ENCODE peak calls at places on chromosome 17, in six cellular contexts. U is GM12892, K is H1, C is GM12878, L is HepG2, T is K562. S is an unnamed sample.

GRCh38 chr17:60729854-60730253 is 52.2 kb downstream of the BCAS3 start:
- DNase-seq in U (no peak), K (no peak), C (no peak), L (peak; percentile 94), T (no peak), S (no peak)

GRCh38 chr17:9918804-9919352 is 13.8 kb upstream of the RCVRN start:
- DNase-seq in U (no peak), K (no peak), C (no peak), L (no peak), T (no peak), S (no peak)

GRCh38 chr17:66580601-66581385 is 254.1 kb upstream of the CACNG5 start:
- DNase-seq in U (no peak), K (no peak), C (no peak), L (no peak), T (peak; percentile 17), S (no peak)

GRCh38 chr17:28956861-28957260 is 5.5 kb upstream of the PHF12 start:
- DNase-seq in U (no peak), K (no peak), C (no peak), L (no peak), T (no peak), S (no peak)

GRCh38 chr17:53627511-53627910 is 195.2 kb upstream of the KIF2B start:
- DNase-seq in U (no peak), K (no peak), C (no peak), L (no peak), T (no peak), S (no peak)

GRCh38 chr17:60139438-60140285 is 10.1 kb upstream of the CA4 start:
- DNase-seq in U (no peak), K (no peak), C (no peak), L (peak; percentile 47), T (peak; percentile 84), S (no peak)

GRCh38 chr17:2892305-2892971 is 96.2 kb downstream of the RAP1GAP2 start:
- DNase-seq in U (no peak), K (no peak), C (no peak), L (peak; percentile 70), T (no peak), S (no peak)

GRCh38 chr17:43861960-43862359 is 15.0 kb downstream of the CD300LG start:
- DNase-seq in U (no peak), K (no peak), C (no peak), L (no peak), T (no peak), S (no peak)

GRCh38 chr17:5822281-5823060 is 238.2 kb upstream of the NLRP1 start:
- DNase-seq in U (no peak), K (no peak), C (no peak), L (no peak), T (no peak), S (no peak)

GRCh38 chr17:13476722-13477121 is 125.0 kb downstream of the HS3ST3A1 start:
- DNase-seq in U (no peak), K (no peak), C (no peak), L (no peak), T (no peak), S (no peak)

GRCh38 chr17:35849469-35850348 is 19.0 kb downstream of the HEATR9 start:
- DNase-seq in U (peak; percentile 28), K (peak; percentile 31), C (peak; percentile 20), L (peak; percentile 64), T (peak; percentile 52), S (peak; percentile 30)

GRCh38 chr17:28404812-28405570 is 1.0 kb downstream of the SLC46A1 start:
- DNase-seq in U (no peak), K (no peak), C (no peak), L (peak; percentile 84), T (no peak), S (no peak)

GRCh38 chr17:47999612-48000011 is 28.7 kb downstream of the CDK5RAP3 start:
- DNase-seq in U (no peak), K (no peak), C (no peak), L (no peak), T (no peak), S (no peak)

GRCh38 chr17:44084131-44084538 is 13.6 kb downstream of the G6PC3 start:
- DNase-seq in U (no peak), K (no peak), C (no peak), L (no peak), T (peak; percentile 50), S (no peak)

GRCh38 chr17:18163528-18163927 is 20.1 kb upstream of the ALKBH5 start:
- DNase-seq in U (no peak), K (no peak), C (no peak), L (no peak), T (peak; percentile 58), S (no peak)

GRCh38 chr17:73630957-73631595 is 13.2 kb downstream of the SDK2 start:
- DNase-seq in U (no peak), K (no peak), C (no peak), L (no peak), T (no peak), S (no peak)

GRCh38 chr17:44222112-44222869 is 2.8 kb upstream of the UBTF start:
- DNase-seq in U (peak; percentile 63), K (no peak), C (no peak), L (peak; percentile 66), T (no peak), S (no peak)

GRCh38 chr17:78474631-78475146 is 96.2 kb downstream of the PGS1 start:
- DNase-seq in U (no peak), K (no peak), C (peak; percentile 99), L (no peak), T (no peak), S (no peak)

GRCh38 chr17:44334315-44335181 is 9.9 kb upstream of the SLC25A39 start:
- DNase-seq in U (no peak), K (no peak), C (no peak), L (no peak), T (no peak), S (no peak)

GRCh38 chr17:66451188-66452149 is 149.1 kb downstream of the PRKCA start:
- DNase-seq in U (no peak), K (no peak), C (no peak), L (peak; percentile 89), T (peak; percentile 70), S (no peak)

GRCh38 chr17:3026856-3027751 is 36.3 kb downstream of the OR1D5 start:
- DNase-seq in U (no peak), K (no peak), C (no peak), L (no peak), T (no peak), S (no peak)

GRCh38 chr17:51120357-51120738 is 320 bp downstream of the SPAG9 start:
- DNase-seq in U (peak; percentile 52), K (no peak), C (no peak), L (no peak), T (peak; percentile 46), S (peak; percentile 44)

GRCh38 chr17:28717578-28718316 is at the start of gene RAB34:
- DNase-seq in U (no peak), K (peak; percentile 80), C (no peak), L (no peak), T (no peak), S (no peak)

DNA sequence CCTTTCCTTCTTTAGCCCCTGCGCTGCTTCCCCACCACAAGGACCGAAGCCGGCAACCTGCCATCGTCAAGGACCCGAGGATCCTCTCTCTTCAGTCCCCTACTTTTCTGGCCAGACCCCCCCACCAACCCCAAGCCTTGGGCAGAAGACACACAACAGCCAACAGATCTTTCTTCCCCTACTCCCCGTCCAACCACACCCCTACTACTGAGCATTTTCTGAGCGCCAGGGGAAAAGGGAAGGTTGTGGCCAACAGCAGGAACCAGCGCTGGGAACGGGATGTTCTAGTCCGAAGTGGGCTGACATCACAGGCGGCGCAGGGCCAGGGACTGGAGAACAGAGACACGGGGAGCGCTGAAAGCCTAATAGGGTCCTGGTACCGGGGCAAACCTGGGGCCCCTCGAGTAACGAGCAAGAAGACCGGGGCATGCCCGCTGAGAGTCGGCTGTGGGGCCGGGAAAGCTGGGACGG is 528 bp downstream of the PER1 start:
- DNase-seq in U (no peak), K (no peak), C (no peak), L (no peak), T (no peak), S (no peak)
- TF ChIP-seq POLR2A in U (no peak), K (no peak), C (no peak), L (no peak), T (no peak), S (no peak)

GRCh38 chr17:58330544-58330996 is 2.0 kb upstream of the TSPOAP1 start:
- DNase-seq in U (peak; percentile 20), K (no peak), C (no peak), L (no peak), T (no peak), S (no peak)
- TF ChIP-seq TAF1 in U (no peak), K (no peak), C (peak; percentile 6), L (no peak), T (no peak), S (no peak)

GRCh38 chr17:42536048-42536371 is at the start of gene NAGLU:
- DNase-seq in U (peak; percentile 100), K (no peak), C (peak; percentile 72), L (peak; percentile 89), T (peak; percentile 99), S (peak; percentile 99)
- TF ChIP-seq POLR2A in U (peak; percentile 72), K (no peak), C (peak; percentile 73), L (peak; percentile 55), T (peak; percentile 78), S (no peak)

DNA sequence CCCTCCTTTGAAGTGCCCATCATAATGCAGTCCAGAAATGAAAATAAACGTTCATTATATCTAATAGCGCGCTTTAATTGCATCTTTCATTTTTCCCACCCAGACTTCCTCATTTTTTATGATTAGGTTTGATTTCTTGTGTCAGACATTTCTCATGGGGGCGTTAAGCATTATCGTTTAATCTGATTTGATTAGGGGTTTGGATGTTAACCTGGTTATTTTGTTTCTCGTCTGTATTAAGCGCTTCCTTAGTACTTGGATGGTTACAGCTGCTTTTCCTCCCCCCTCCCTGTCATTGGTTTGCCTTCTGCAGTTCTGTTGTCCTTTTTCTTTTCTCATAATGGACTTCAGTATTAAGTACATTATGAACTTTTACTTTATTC is 540 bp downstream of the MFSD11 start:
- DNase-seq in U (no peak), K (no peak), C (no peak), L (no peak), T (no peak), S (no peak)
- TF ChIP-seq TAF1 in U (no peak), K (no peak), C (no peak), L (no peak), T (no peak), S (no peak)

GRCh38 chr17:16428098-16428882 is 12.9 kb downstream of the TRPV2 start:
- DNase-seq in U (peak; percentile 72), K (no peak), C (no peak), L (peak; percentile 64), T (peak; percentile 66), S (peak; percentile 68)
- TF ChIP-seq POLR2A in U (no peak), K (no peak), C (no peak), L (no peak), T (no peak), S (no peak)

GRCh38 chr17:55038291-55038690 is 69.7 kb downstream of the STXBP4 start:
- DNase-seq in U (no peak), K (no peak), C (no peak), L (no peak), T (no peak), S (no peak)

GRCh38 chr17:55037828-55038227 is 69.3 kb downstream of the STXBP4 start:
- DNase-seq in U (no peak), K (no peak), C (peak; percentile 32), L (no peak), T (no peak), S (no peak)
- TF ChIP-seq TAF1 in U (no peak), K (no peak), C (no peak), L (no peak), T (no peak), S (no peak)

S was measured in GM12891.